ENCODE peak calls at places on chromosomes 1 and 21, in nine cellular contexts. Y is sigmoid colon; D is effector memory CD4-positive, alpha-beta T cell; B is tibial nerve; T is SJSA1; S is astrocyte; E is tibial artery; A is left ventricle myocardium inferior; X is cardiac muscle cell. O is an unnamed sample.

GRCh38 chr21:39345440-39345839 is 3.4 kb downstream of the HMGN1 start:
- DNase-seq in B (no peak), T (no peak), X (no peak), A (no peak), D (no peak), S (no peak), Y (no peak), E (no peak), O (no peak)

GRCh38 chr1:25425098-25426085 is 4.8 kb upstream of the RHCE start:
- DNase-seq in A (no peak), B (no peak), X (no peak), T (no peak), Y (no peak), S (peak; percentile 30), D (no peak), E (no peak), O (no peak)

GRCh38 chr1:89953072-89953626 is 41.8 kb upstream of the ZNF326 start:
- DNase-seq in X (peak; percentile 8), T (peak; percentile 87), D (no peak), B (no peak), A (no peak), S (peak; percentile 93), E (no peak), Y (no peak), O (no peak)

GRCh38 chr1:64482720-64483119 is 12.8 kb downstream of the CACHD1 start:
- DNase-seq in B (no peak), S (peak; percentile 46), Y (no peak), E (no peak), X (no peak), A (no peak), D (no peak), T (no peak), O (no peak)

GRCh38 chr1:8314346-8315280 is 3.3 kb upstream of the SLC45A1 start:
- DNase-seq in B (peak; percentile 48), E (peak; percentile 56), D (peak; percentile 23), A (peak; percentile 63), S (peak; percentile 55), X (peak; percentile 83), T (peak; percentile 69), Y (peak; percentile 92), O (peak; percentile 45)

GRCh38 chr1:24285231-24285630 is 33.9 kb upstream of the GRHL3 start:
- DNase-seq in Y (no peak), S (no peak), X (no peak), A (no peak), E (no peak), B (no peak), T (no peak), D (no peak), O (no peak)

GRCh38 chr1:10915594-10915993 is 96.9 kb upstream of the TARDBP start:
- DNase-seq in T (no peak), D (no peak), A (no peak), E (no peak), X (no peak), S (no peak), B (no peak), Y (no peak), O (no peak)

GRCh38 chr1:204647114-204647804 is 38.3 kb downstream of the LRRN2 start:
- DNase-seq in B (no peak), E (no peak), X (peak; percentile 84), Y (no peak), S (peak; percentile 66), A (no peak), D (no peak), T (peak; percentile 43), O (no peak)

GRCh38 chr1:44661786-44662682 is 12.2 kb downstream of the TMEM53 start:
- DNase-seq in D (no peak), X (no peak), E (no peak), B (no peak), T (no peak), S (no peak), A (no peak), Y (no peak), O (no peak)

DNA sequence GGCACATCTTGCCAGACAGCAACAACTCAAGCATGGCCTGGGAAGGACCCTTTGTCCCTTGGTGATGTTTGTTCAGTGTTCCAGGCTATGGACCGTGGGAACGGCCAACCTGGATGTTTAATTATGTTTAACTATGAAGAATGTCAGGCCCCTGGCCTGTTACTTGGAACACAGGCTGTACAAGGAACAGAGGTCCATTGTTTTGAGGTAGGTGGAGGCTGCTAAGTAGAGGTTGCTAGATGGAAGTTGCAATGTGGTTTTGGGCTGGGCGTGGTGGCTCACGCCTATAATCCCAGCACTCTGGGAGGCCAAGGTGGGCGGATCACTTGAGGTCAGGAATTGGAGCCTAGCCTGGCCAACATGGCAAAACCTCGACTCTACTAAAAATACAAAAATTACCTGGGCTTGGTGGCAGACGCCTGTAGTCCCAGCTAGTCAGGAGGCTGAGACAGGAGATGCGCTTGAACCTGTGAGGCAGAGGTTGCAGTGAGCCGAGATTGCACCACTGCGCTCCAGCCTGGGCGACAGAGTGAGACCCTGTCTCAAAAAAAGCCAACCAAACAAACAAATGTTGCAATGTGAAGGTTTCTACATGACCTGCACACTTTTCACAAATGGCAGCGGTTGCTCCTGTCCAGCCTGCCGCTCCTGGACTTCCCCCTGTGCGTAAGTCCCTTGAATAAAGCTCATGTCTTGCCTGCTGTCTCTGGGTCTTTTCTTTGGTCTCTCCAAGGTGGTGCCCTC is 2.5 kb upstream of the LEFTY1 start:
- DNase-seq in S (no peak), Y (no peak), T (no peak), A (no peak), D (no peak), X (no peak), E (no peak), B (no peak), O (no peak)
- H3K4me3 ChIP-seq in S (no peak overlapping the region), Y (no peak overlapping the region), T (no peak overlapping the region), A (no peak overlapping the region), D (no peak overlapping the region), X (no peak overlapping the region), E (no peak overlapping the region), B (no peak overlapping the region), O (no peak overlapping the region)

GRCh38 chr1:202193614-202194327 is at the start of gene LGR6:
- DNase-seq in B (no peak), A (no peak), T (no peak), S (no peak), E (no peak), Y (no peak), X (peak; percentile 58), D (no peak), O (no peak)
- H3K4me1 ChIP-seq in B (no peaks in the 10 kb centered on the region), A (peaks cover 16% of the 10 kb centered on the region), T (peaks cover 5% of the 10 kb centered on the region), S (peaks cover 4% of the 10 kb centered on the region), E (peaks cover 8% of the 10 kb centered on the region), Y (peaks cover 16% of the 10 kb centered on the region), X (no peaks in the 10 kb centered on the region), D (peaks cover 10% of the 10 kb centered on the region), O (peaks cover 24% of the 10 kb centered on the region)

DNA sequence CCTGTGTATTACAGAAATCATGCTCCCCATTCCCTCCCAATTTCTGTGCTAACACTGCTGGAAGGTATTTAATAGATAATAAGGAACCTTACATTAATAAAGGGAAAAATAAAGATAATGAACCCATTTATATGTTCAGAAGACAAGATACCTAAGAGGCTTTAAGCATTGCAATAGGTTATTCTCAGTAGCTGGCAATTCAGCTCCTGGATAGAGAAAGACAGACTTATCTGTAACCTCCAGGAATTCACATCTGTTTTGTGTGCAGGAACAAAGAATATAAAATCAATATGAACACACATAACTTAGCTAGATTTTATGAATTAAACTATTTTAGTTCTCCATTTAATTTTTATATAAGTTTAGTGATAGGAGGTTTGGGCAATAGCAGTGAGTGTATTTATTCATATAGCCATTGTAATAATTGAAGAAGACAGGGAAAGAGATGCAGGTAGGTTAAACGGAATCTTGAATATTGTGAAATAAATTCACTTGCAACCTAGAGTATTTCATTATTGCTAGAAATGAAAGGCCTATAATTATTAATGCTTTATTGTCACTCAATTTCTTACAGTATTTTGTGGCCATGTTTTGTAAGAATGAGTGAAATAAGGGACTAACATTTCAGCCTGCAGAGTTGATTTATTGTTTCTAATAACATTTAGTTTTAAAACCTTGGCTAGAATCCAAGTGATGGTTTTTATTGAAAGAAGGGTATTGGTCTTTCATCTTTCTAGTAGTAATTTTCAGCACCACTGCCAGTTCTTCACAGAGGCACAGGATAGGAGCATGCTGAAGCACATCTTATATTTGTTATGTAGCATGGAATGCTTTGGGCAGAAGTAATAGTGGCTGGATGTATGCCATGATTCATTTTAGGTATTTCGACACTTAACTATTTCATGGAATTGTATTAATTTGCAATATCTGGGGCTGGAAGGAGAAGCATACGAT is 1.5 kb downstream of the XPR1 start:
- DNase-seq in E (no peak), B (no peak), T (no peak), X (peak; percentile 32), A (no peak), Y (no peak), S (peak; percentile 36), D (no peak), O (no peak)
- H3K27ac ChIP-seq in E (peak overlapping the region; percentile 86), B (no peak overlapping the region), T (no peak overlapping the region), X (no peak overlapping the region), A (peak overlapping the region; percentile 96), Y (peak overlapping the region; percentile 96), S (no peak overlapping the region), D (peak overlapping the region; percentile 92), O (peak overlapping the region; percentile 94)

GRCh38 chr1:247060771-247061170 is 17.8 kb downstream of the ZNF670 start:
- DNase-seq in T (no peak), X (no peak), B (no peak), A (no peak), E (no peak), S (no peak), Y (no peak), D (no peak), O (no peak)
- H3K4me3 ChIP-seq in T (no peak overlapping the region), X (no peak overlapping the region), B (no peak overlapping the region), A (no peak overlapping the region), E (no peak overlapping the region), S (no peak overlapping the region), Y (no peak overlapping the region), D (no peak overlapping the region), O (no peak overlapping the region)

DNA sequence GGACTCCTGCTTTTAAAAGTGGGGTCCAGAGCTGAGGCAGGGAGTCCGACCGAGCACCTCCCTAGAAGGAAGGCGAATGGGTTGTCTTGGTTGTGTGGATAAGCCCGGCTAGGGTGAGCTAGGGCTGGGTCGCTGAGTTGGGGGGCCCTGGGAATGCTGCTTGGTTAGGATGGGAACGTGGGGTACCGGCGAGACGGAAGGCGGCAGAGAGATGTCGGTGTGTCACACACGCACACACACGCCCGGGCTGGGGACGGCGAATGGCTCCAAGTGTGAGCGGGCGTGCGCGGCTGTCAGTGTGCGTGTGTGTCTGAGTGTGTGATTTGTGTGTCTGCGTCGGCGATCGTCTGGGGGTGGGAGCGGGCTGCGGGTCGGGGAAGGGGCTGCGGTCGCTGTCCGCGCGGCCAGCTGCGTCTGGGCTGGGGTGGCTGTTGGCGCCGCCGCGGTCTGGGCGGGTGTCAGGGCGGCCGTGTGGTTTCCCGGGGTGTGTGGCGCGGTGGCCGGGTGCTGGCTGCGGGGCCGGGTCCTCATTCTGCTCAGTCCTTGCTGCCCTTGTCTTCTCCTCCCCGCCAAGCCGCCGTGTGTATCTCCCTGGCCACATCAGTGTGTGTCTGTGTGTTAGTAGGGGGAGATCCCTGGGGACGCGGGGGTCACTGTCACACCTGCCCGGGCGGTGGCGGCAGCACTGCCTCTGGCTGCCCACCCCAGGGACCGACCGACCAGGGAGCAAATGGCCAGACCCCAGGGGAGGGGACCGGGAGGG is 1.0 kb downstream of the EFNA3 start:
- DNase-seq in D (no peak), T (no peak), X (peak; percentile 59), A (no peak), S (no peak), E (no peak), B (no peak), Y (peak; percentile 67), O (no peak)
- H3K4me1 ChIP-seq in D (peaks cover 55% of the 10 kb centered on the region), T (peaks cover 42% of the 10 kb centered on the region), X (peaks cover 10% of the 10 kb centered on the region), A (peaks cover 61% of the 10 kb centered on the region), S (peaks cover 21% of the 10 kb centered on the region), E (peaks cover 45% of the 10 kb centered on the region), B (peaks cover 50% of the 10 kb centered on the region), Y (peaks cover 52% of the 10 kb centered on the region), O (peaks cover 64% of the 10 kb centered on the region)

GRCh38 chr1:156664949-156665411 is 12.2 kb downstream of the NES start:
- DNase-seq in D (no peak), S (no peak), T (peak; percentile 57), X (peak; percentile 92), A (peak; percentile 82), E (peak; percentile 42), Y (no peak), B (no peak), O (no peak)
- H3K27ac ChIP-seq in D (no peak overlapping the region), S (no peak overlapping the region), T (peak overlapping the region; percentile 87), X (peak overlapping the region; percentile 100), A (peak overlapping the region; percentile 96), E (peak overlapping the region; percentile 77), Y (peak overlapping the region; percentile 77), B (peak overlapping the region; percentile 94), O (peak overlapping the region; percentile 20)

O was measured in CD8-positive, alpha-beta memory T cell.